ENCODE peak calls at places on chromosomes 6 and 20, in six cellular contexts. One of them, this sample, is unnamed.

GRCh38 chr6:98828991-98829411 is 5.4 kb upstream of the POU3F2 start:
- DNase-seq in IMR-90: no peak
- DNase-seq in H1: no peak
- DNase-seq in H9: peak
- DNase-seq in mesenchymal stem cell: no peak
- DNase-seq in neuronal stem cell: peak
- DNase-seq in this sample: peak

GRCh38 chr6:73655341-73655917 is 1.6 kb upstream of the SLC17A5 start:
- DNase-seq in H9: no peak
- DNase-seq in IMR-90: no peak
- DNase-seq in neuronal stem cell: no peak
- DNase-seq in mesenchymal stem cell: no peak
- DNase-seq in H1: no peak
- DNase-seq in this sample: no peak

GRCh38 chr6:138572200-138572875 is 73.0 kb upstream of the NHSL1 start:
- DNase-seq in H1: peak
- DNase-seq in neuronal stem cell: peak
- DNase-seq in IMR-90: peak
- DNase-seq in H9: peak
- DNase-seq in mesenchymal stem cell: peak
- DNase-seq in this sample: peak

GRCh38 chr20:10537850-10538480 is 102.9 kb downstream of the SLX4IP start:
- DNase-seq in H1: no peak
- DNase-seq in H9: no peak
- DNase-seq in mesenchymal stem cell: no peak
- DNase-seq in IMR-90: peak
- DNase-seq in neuronal stem cell: no peak
- DNase-seq in this sample: no peak

GRCh38 chr20:43404880-43405279 is 52.8 kb upstream of the SRSF6 start:
- DNase-seq in mesenchymal stem cell: no peak
- DNase-seq in IMR-90: no peak
- DNase-seq in neuronal stem cell: no peak
- DNase-seq in H9: peak
- DNase-seq in H1: peak
- DNase-seq in this sample: peak

GRCh38 chr20:15923030-15923776 is 650.0 kb downstream of the KIF16B start:
- DNase-seq in mesenchymal stem cell: no peak
- DNase-seq in IMR-90: no peak
- DNase-seq in neuronal stem cell: no peak
- DNase-seq in H1: no peak
- DNase-seq in H9: no peak
- DNase-seq in this sample: no peak

GRCh38 chr6:108838101-108838717 is 10.0 kb upstream of the ARMC2 start:
- DNase-seq in IMR-90: peak
- DNase-seq in neuronal stem cell: peak
- DNase-seq in H1: peak
- DNase-seq in mesenchymal stem cell: peak
- DNase-seq in H9: peak
- DNase-seq in this sample: peak

GRCh38 chr6:157893238-157893637 is 70.2 kb downstream of the SNX9 start:
- DNase-seq in mesenchymal stem cell: no peak
- DNase-seq in H1: no peak
- DNase-seq in H9: no peak
- DNase-seq in neuronal stem cell: no peak
- DNase-seq in IMR-90: no peak
- DNase-seq in this sample: no peak

GRCh38 chr20:48941467-48941866 is 20.0 kb downstream of the ARFGEF2 start:
- DNase-seq in neuronal stem cell: no peak
- DNase-seq in IMR-90: no peak
- DNase-seq in H9: no peak
- DNase-seq in H1: no peak
- DNase-seq in mesenchymal stem cell: no peak
- DNase-seq in this sample: no peak

GRCh38 chr6:134240664-134241431 is 77.1 kb downstream of the SGK1 start:
- DNase-seq in IMR-90: no peak
- DNase-seq in mesenchymal stem cell: no peak
- DNase-seq in H9: no peak
- DNase-seq in H1: no peak
- DNase-seq in neuronal stem cell: no peak
- DNase-seq in this sample: no peak

GRCh38 chr6:130303436-130303835 is 62.4 kb upstream of the TMEM200A start:
- DNase-seq in neuronal stem cell: no peak
- DNase-seq in H1: no peak
- DNase-seq in mesenchymal stem cell: no peak
- DNase-seq in IMR-90: peak
- DNase-seq in H9: no peak
- DNase-seq in this sample: no peak

GRCh38 chr6:13767121-13767794 is 47.1 kb downstream of the MCUR1 start:
- DNase-seq in H1: no peak
- DNase-seq in IMR-90: peak
- DNase-seq in neuronal stem cell: no peak
- DNase-seq in mesenchymal stem cell: peak
- DNase-seq in H9: peak
- DNase-seq in this sample: peak

GRCh38 chr6:32432050-32432450 is 7.6 kb upstream of the HLA-DRA start:
- DNase-seq in neuronal stem cell: no peak
- DNase-seq in mesenchymal stem cell: peak
- DNase-seq in H9: no peak
- DNase-seq in H1: no peak
- DNase-seq in IMR-90: peak
- DNase-seq in this sample: peak

GRCh38 chr6:137490961-137491360 is 3.2 kb downstream of the OLIG3 start:
- DNase-seq in IMR-90: no peak
- DNase-seq in neuronal stem cell: peak
- DNase-seq in mesenchymal stem cell: no peak
- DNase-seq in H9: peak
- DNase-seq in H1: peak
- DNase-seq in this sample: no peak

GRCh38 chr20:60298647-60299046 is 340.4 kb downstream of the CDH26 start:
- DNase-seq in H9: no peak
- DNase-seq in neuronal stem cell: no peak
- DNase-seq in mesenchymal stem cell: no peak
- DNase-seq in IMR-90: no peak
- DNase-seq in H1: no peak
- DNase-seq in this sample: no peak

DNA sequence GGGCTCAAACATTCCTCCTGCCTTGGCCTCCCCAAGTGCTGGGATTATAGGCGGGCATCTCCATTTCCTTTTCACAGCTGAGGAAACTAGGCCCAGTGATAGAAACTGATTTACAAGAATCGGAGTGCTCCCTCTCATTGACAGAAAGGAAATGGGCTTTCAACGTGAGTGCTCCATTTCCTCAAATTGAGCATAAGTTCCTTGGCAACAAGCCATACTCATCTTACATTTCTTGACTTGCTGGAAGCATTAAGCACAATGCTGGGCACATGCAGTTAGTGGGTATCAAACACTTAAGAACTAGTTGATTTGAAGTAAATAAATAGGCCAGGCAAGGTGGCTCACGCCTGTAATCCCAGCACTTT is 54.7 kb downstream of the FGD2 start:
- DNase-seq in mesenchymal stem cell: no peak
- DNase-seq in H1: no peak
- DNase-seq in IMR-90: no peak
- DNase-seq in neuronal stem cell: no peak
- DNase-seq in H9: no peak
- DNase-seq in this sample: peak
- H3K4me2 ChIP-seq in mesenchymal stem cell: no peak
- H3K4me2 ChIP-seq in H1: peak
- H3K4me2 ChIP-seq in IMR-90: no peak
- H3K4me2 ChIP-seq in neuronal stem cell: no peak
- H3K4me2 ChIP-seq in H9: no peak
- H3K4me2 ChIP-seq in this sample: no peak

DNA sequence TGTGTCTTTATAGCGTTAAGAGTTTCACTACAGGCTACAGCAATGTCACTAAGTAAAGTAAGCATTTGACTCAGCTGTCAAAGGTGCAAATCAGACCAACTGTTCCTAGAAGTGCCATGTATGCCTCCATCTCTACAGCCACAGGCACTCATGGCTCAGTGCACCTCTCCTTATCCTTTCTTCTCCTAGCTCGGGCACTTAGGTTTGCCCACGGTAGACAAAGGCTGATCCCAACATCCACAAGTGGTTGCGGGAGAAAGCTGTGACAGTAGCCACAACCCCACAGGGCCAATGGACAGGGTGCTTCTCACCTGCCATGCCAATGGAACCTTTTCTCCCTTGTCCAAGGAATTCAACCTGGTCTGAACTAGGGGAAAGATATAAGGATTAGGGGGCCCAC is 228.5 kb upstream of the EXOC2 start:
- DNase-seq in neuronal stem cell: no peak
- DNase-seq in IMR-90: no peak
- DNase-seq in H9: no peak
- DNase-seq in H1: no peak
- DNase-seq in mesenchymal stem cell: no peak
- DNase-seq in this sample: no peak
- H2BK15ac ChIP-seq in neuronal stem cell: no peak
- H2BK15ac ChIP-seq in IMR-90: no peak
- H2BK15ac ChIP-seq in H9: no peak
- H2BK15ac ChIP-seq in H1: no peak
- H2BK15ac ChIP-seq in mesenchymal stem cell: no peak
- H2BK15ac ChIP-seq in this sample: no peak

DNA sequence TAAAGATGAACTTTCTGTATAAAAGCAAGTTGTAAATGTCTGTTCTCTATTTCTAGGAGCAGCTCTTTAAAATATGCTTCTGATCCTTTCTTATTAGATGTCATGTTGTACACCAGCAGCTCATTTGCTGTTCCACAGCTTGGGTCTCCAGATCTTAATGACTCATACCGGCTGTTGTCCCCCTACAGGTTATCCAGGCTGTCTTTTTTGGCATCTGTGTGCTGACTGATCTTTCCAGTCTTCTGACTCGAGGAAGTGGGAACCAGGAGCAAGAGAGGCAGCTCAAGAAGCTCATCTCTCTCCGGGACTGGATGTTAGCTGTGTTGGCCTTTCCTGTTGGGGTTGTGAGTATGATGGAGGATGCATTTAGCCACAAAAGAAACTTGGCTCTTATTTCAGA is 76.0 kb downstream of the AIG1 start:
- DNase-seq in mesenchymal stem cell: no peak
- DNase-seq in IMR-90: no peak
- DNase-seq in H1: no peak
- DNase-seq in H9: no peak
- DNase-seq in neuronal stem cell: no peak
- DNase-seq in this sample: peak
- H2BK5ac ChIP-seq in mesenchymal stem cell: no peak
- H2BK5ac ChIP-seq in IMR-90: no peak
- H2BK5ac ChIP-seq in H1: no peak
- H2BK5ac ChIP-seq in H9: no peak
- H2BK5ac ChIP-seq in neuronal stem cell: no peak
- H2BK5ac ChIP-seq in this sample: no peak

GRCh38 chr6:63805808-63806572 is 170.4 kb downstream of the PHF3 start:
- DNase-seq in neuronal stem cell: no peak
- DNase-seq in H9: no peak
- DNase-seq in IMR-90: peak
- DNase-seq in H1: no peak
- DNase-seq in mesenchymal stem cell: peak
- DNase-seq in this sample: peak

GRCh38 chr6:63803371-63803770 is 167.8 kb downstream of the PHF3 start:
- DNase-seq in H1: no peak
- DNase-seq in H9: no peak
- DNase-seq in mesenchymal stem cell: no peak
- DNase-seq in neuronal stem cell: no peak
- DNase-seq in IMR-90: no peak
- DNase-seq in this sample: no peak

GRCh38 chr6:63802606-63803206 is 167.1 kb downstream of the PHF3 start:
- DNase-seq in mesenchymal stem cell: peak
- DNase-seq in H9: no peak
- DNase-seq in H1: no peak
- DNase-seq in neuronal stem cell: no peak
- DNase-seq in IMR-90: peak
- DNase-seq in this sample: no peak

GRCh38 chr6:63805345-63805744 is 169.7 kb downstream of the PHF3 start:
- DNase-seq in IMR-90: no peak
- DNase-seq in neuronal stem cell: no peak
- DNase-seq in mesenchymal stem cell: no peak
- DNase-seq in H1: no peak
- DNase-seq in H9: no peak
- DNase-seq in this sample: no peak

DNA sequence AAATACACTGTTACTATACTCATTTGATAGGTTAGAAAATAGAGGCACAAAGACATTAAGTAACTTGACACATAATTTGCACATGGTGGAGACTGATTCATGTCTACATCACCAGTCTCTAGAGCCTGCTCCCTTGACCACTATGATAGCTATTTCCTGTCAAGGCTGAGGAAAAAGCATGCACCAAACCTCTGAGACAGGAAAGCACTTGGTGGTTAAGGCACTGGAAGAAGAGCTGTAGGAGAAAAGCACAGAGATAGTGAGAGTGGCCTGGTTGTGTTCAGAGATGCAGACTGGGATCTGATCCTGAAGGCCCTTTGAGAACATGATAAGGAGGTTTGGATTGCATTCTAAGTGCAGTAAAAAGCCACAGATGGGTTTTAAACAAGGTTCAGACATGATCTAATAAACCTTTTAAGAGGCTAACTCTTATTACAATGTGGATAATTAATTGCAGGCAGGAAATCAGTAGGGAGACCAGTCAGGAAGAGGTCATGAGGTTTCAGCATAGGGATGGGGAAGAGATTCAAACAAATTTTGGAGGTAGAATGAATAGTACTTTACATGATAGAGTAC is 168.9 kb downstream of the PHF3 start:
- DNase-seq in neuronal stem cell: no peak
- DNase-seq in mesenchymal stem cell: peak
- DNase-seq in H9: no peak
- DNase-seq in IMR-90: peak
- DNase-seq in H1: no peak
- DNase-seq in this sample: peak
- H3K4me2 ChIP-seq in neuronal stem cell: no peak
- H3K4me2 ChIP-seq in mesenchymal stem cell: no peak
- H3K4me2 ChIP-seq in H9: no peak
- H3K4me2 ChIP-seq in IMR-90: no peak
- H3K4me2 ChIP-seq in H1: no peak
- H3K4me2 ChIP-seq in this sample: no peak

DNA sequence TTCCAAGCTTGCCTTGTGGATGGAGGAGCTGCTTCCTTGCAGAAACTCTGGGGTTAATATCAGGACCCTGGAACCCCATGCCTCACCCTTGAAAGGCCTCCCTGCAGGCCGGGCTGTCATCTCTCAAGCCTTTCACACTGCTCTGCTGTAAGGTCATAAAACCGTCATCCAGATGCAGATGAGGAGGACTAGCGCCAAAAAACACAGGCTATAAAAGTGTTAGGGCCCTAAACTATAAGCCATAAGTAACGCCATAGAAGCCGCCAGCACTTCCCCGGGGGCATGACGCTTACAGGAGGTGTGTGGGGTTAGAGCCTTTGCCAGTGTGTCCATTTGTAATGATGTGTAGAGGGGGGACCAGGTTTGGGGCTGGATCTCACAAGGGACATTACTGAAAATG is 47.6 kb downstream of the CDH4 start:
- DNase-seq in H1: no peak
- DNase-seq in mesenchymal stem cell: no peak
- DNase-seq in H9: no peak
- DNase-seq in neuronal stem cell: no peak
- DNase-seq in IMR-90: no peak
- DNase-seq in this sample: no peak
- H2BK15ac ChIP-seq in H1: no peak
- H2BK15ac ChIP-seq in mesenchymal stem cell: no peak
- H2BK15ac ChIP-seq in H9: no peak
- H2BK15ac ChIP-seq in neuronal stem cell: no peak
- H2BK15ac ChIP-seq in IMR-90: no peak
- H2BK15ac ChIP-seq in this sample: no peak

This sample was measured in mesendoderm.